ENCODE peak calls at places on chromosomes 7 and 10, in ten cellular contexts. One of them, this sample, is unnamed.
A peak's percentile ranks its signal among the peaks of the same experiment; 100 is the strongest.

GRCh38 chr7:6015917-6016652 is 7.0 kb downstream of the AIMP2 start:
- DNase-seq in HFFc6: peak; percentile 52
- DNase-seq in ovary: peak; percentile 73
- DNase-seq in mucosa of descending colon: no peak
- DNase-seq in spleen: no peak
- DNase-seq in sigmoid colon: peak; percentile 91
- DNase-seq in AG04449: peak; percentile 91
- DNase-seq in AG09309: peak; percentile 98
- DNase-seq in HFF-Myc: no peak
- DNase-seq in activated CD8-positive, alpha-beta T cell treated with anti-CD3 and anti-CD28 coated beads for 36 hours: peak; percentile 26
- DNase-seq in this sample: peak; percentile 99

GRCh38 chr7:26723140-26723539 is 141.2 kb downstream of the SKAP2 start:
- DNase-seq in AG09309: no peak
- DNase-seq in spleen: no peak
- DNase-seq in mucosa of descending colon: no peak
- DNase-seq in AG04449: no peak
- DNase-seq in HFF-Myc: no peak
- DNase-seq in HFFc6: no peak
- DNase-seq in sigmoid colon: no peak
- DNase-seq in ovary: no peak
- DNase-seq in activated CD8-positive, alpha-beta T cell treated with anti-CD3 and anti-CD28 coated beads for 36 hours: no peak
- DNase-seq in this sample: no peak

GRCh38 chr10:59971915-59972314 is 65.6 kb upstream of the CCDC6 start:
- DNase-seq in sigmoid colon: no peak
- DNase-seq in spleen: no peak
- DNase-seq in AG09309: no peak
- DNase-seq in activated CD8-positive, alpha-beta T cell treated with anti-CD3 and anti-CD28 coated beads for 36 hours: no peak
- DNase-seq in ovary: no peak
- DNase-seq in mucosa of descending colon: peak; percentile 75
- DNase-seq in HFFc6: no peak
- DNase-seq in AG04449: no peak
- DNase-seq in HFF-Myc: no peak
- DNase-seq in this sample: no peak

GRCh38 chr7:28661826-28662225 is 249.5 kb downstream of the CREB5 start:
- DNase-seq in sigmoid colon: no peak
- DNase-seq in ovary: no peak
- DNase-seq in AG04449: no peak
- DNase-seq in mucosa of descending colon: no peak
- DNase-seq in HFFc6: no peak
- DNase-seq in activated CD8-positive, alpha-beta T cell treated with anti-CD3 and anti-CD28 coated beads for 36 hours: no peak
- DNase-seq in HFF-Myc: no peak
- DNase-seq in AG09309: no peak
- DNase-seq in spleen: no peak
- DNase-seq in this sample: no peak

GRCh38 chr10:51169111-51169510 is 94.8 kb downstream of the PRKG1 start:
- DNase-seq in activated CD8-positive, alpha-beta T cell treated with anti-CD3 and anti-CD28 coated beads for 36 hours: no peak
- DNase-seq in spleen: no peak
- DNase-seq in HFFc6: no peak
- DNase-seq in mucosa of descending colon: no peak
- DNase-seq in HFF-Myc: no peak
- DNase-seq in AG04449: no peak
- DNase-seq in AG09309: no peak
- DNase-seq in ovary: no peak
- DNase-seq in sigmoid colon: no peak
- DNase-seq in this sample: no peak

GRCh38 chr7:87345962-87346371 is 503 bp downstream of the CROT start:
- DNase-seq in activated CD8-positive, alpha-beta T cell treated with anti-CD3 and anti-CD28 coated beads for 36 hours: no peak
- DNase-seq in HFF-Myc: no peak
- DNase-seq in AG09309: no peak
- DNase-seq in spleen: no peak
- DNase-seq in HFFc6: no peak
- DNase-seq in ovary: no peak
- DNase-seq in sigmoid colon: no peak
- DNase-seq in AG04449: no peak
- DNase-seq in mucosa of descending colon: no peak
- DNase-seq in this sample: no peak

GRCh38 chr7:73683056-73683915 is at the start of the genes BUD23 and DNAJC30:
- DNase-seq in AG04449: peak; percentile 69
- DNase-seq in activated CD8-positive, alpha-beta T cell treated with anti-CD3 and anti-CD28 coated beads for 36 hours: peak; percentile 99
- DNase-seq in HFF-Myc: peak; percentile 79
- DNase-seq in mucosa of descending colon: peak; percentile 99
- DNase-seq in ovary: peak; percentile 97
- DNase-seq in HFFc6: peak; percentile 93
- DNase-seq in AG09309: peak; percentile 75
- DNase-seq in sigmoid colon: peak; percentile 99
- DNase-seq in spleen: peak; percentile 99
- DNase-seq in this sample: peak; percentile 88

GRCh38 chr10:79139124-79139835 is 70.5 kb downstream of the ZMIZ1 start:
- DNase-seq in mucosa of descending colon: no peak
- DNase-seq in sigmoid colon: peak; percentile 89
- DNase-seq in spleen: no peak
- DNase-seq in HFFc6: peak; percentile 96
- DNase-seq in HFF-Myc: no peak
- DNase-seq in AG09309: peak; percentile 86
- DNase-seq in activated CD8-positive, alpha-beta T cell treated with anti-CD3 and anti-CD28 coated beads for 36 hours: no peak
- DNase-seq in ovary: peak; percentile 76
- DNase-seq in AG04449: peak; percentile 59
- DNase-seq in this sample: no peak

GRCh38 chr7:132472463-132473120 is 103.7 kb downstream of the PLXNA4 start:
- DNase-seq in HFFc6: peak; percentile 56
- DNase-seq in sigmoid colon: peak; percentile 82
- DNase-seq in ovary: peak; percentile 56
- DNase-seq in HFF-Myc: no peak
- DNase-seq in AG09309: peak; percentile 20
- DNase-seq in spleen: no peak
- DNase-seq in mucosa of descending colon: no peak
- DNase-seq in AG04449: peak; percentile 21
- DNase-seq in activated CD8-positive, alpha-beta T cell treated with anti-CD3 and anti-CD28 coated beads for 36 hours: no peak
- DNase-seq in this sample: no peak

GRCh38 chr7:94928168-94928707 is 20.8 kb downstream of the PPP1R9A start:
- DNase-seq in sigmoid colon: no peak
- DNase-seq in spleen: no peak
- DNase-seq in activated CD8-positive, alpha-beta T cell treated with anti-CD3 and anti-CD28 coated beads for 36 hours: no peak
- DNase-seq in mucosa of descending colon: no peak
- DNase-seq in AG04449: no peak
- DNase-seq in ovary: no peak
- DNase-seq in HFFc6: no peak
- DNase-seq in AG09309: no peak
- DNase-seq in HFF-Myc: no peak
- DNase-seq in this sample: no peak

GRCh38 chr10:16950686-16951681 is 133.8 kb upstream of the RSU1 start:
- DNase-seq in AG04449: no peak
- DNase-seq in HFF-Myc: no peak
- DNase-seq in sigmoid colon: no peak
- DNase-seq in activated CD8-positive, alpha-beta T cell treated with anti-CD3 and anti-CD28 coated beads for 36 hours: peak; percentile 44
- DNase-seq in AG09309: no peak
- DNase-seq in spleen: no peak
- DNase-seq in mucosa of descending colon: no peak
- DNase-seq in ovary: no peak
- DNase-seq in HFFc6: peak; percentile 70
- DNase-seq in this sample: no peak

GRCh38 chr7:106216517-106217088 is 68.2 kb downstream of the NAMPT start:
- DNase-seq in HFF-Myc: peak; percentile 89
- DNase-seq in HFFc6: peak; percentile 94
- DNase-seq in sigmoid colon: peak; percentile 78
- DNase-seq in mucosa of descending colon: peak; percentile 13
- DNase-seq in activated CD8-positive, alpha-beta T cell treated with anti-CD3 and anti-CD28 coated beads for 36 hours: no peak
- DNase-seq in AG09309: peak; percentile 82
- DNase-seq in AG04449: peak; percentile 83
- DNase-seq in spleen: no peak
- DNase-seq in ovary: no peak
- DNase-seq in this sample: peak; percentile 80

GRCh38 chr7:99504281-99504602 is 220 bp upstream of the ZKSCAN5 start:
- DNase-seq in sigmoid colon: no peak
- DNase-seq in HFFc6: no peak
- DNase-seq in activated CD8-positive, alpha-beta T cell treated with anti-CD3 and anti-CD28 coated beads for 36 hours: no peak
- DNase-seq in HFF-Myc: no peak
- DNase-seq in ovary: no peak
- DNase-seq in AG04449: no peak
- DNase-seq in mucosa of descending colon: no peak
- DNase-seq in AG09309: no peak
- DNase-seq in spleen: peak; percentile 99
- DNase-seq in this sample: no peak

GRCh38 chr10:74891048-74891447 is 64.6 kb downstream of the KAT6B start:
- DNase-seq in AG04449: no peak
- DNase-seq in HFF-Myc: no peak
- DNase-seq in AG09309: no peak
- DNase-seq in activated CD8-positive, alpha-beta T cell treated with anti-CD3 and anti-CD28 coated beads for 36 hours: no peak
- DNase-seq in ovary: no peak
- DNase-seq in HFFc6: no peak
- DNase-seq in mucosa of descending colon: no peak
- DNase-seq in sigmoid colon: no peak
- DNase-seq in spleen: no peak
- DNase-seq in this sample: no peak

GRCh38 chr10:42976353-42977031 is 100.4 kb upstream of the RET start:
- DNase-seq in sigmoid colon: no peak
- DNase-seq in HFFc6: no peak
- DNase-seq in spleen: peak; percentile 43
- DNase-seq in ovary: no peak
- DNase-seq in mucosa of descending colon: no peak
- DNase-seq in AG09309: no peak
- DNase-seq in AG04449: no peak
- DNase-seq in activated CD8-positive, alpha-beta T cell treated with anti-CD3 and anti-CD28 coated beads for 36 hours: no peak
- DNase-seq in HFF-Myc: no peak
- DNase-seq in this sample: no peak

GRCh38 chr7:14403587-14403986 is 414.1 kb upstream of the ETV1 start:
- DNase-seq in ovary: no peak
- DNase-seq in AG04449: no peak
- DNase-seq in HFFc6: no peak
- DNase-seq in AG09309: no peak
- DNase-seq in mucosa of descending colon: no peak
- DNase-seq in HFF-Myc: no peak
- DNase-seq in spleen: no peak
- DNase-seq in sigmoid colon: no peak
- DNase-seq in activated CD8-positive, alpha-beta T cell treated with anti-CD3 and anti-CD28 coated beads for 36 hours: no peak
- DNase-seq in this sample: no peak

GRCh38 chr10:3689871-3690510 is 95.0 kb downstream of the KLF6 start:
- DNase-seq in AG04449: no peak
- DNase-seq in sigmoid colon: no peak
- DNase-seq in AG09309: no peak
- DNase-seq in spleen: no peak
- DNase-seq in mucosa of descending colon: no peak
- DNase-seq in ovary: no peak
- DNase-seq in HFF-Myc: no peak
- DNase-seq in activated CD8-positive, alpha-beta T cell treated with anti-CD3 and anti-CD28 coated beads for 36 hours: peak; percentile 30
- DNase-seq in HFFc6: no peak
- DNase-seq in this sample: no peak

DNA sequence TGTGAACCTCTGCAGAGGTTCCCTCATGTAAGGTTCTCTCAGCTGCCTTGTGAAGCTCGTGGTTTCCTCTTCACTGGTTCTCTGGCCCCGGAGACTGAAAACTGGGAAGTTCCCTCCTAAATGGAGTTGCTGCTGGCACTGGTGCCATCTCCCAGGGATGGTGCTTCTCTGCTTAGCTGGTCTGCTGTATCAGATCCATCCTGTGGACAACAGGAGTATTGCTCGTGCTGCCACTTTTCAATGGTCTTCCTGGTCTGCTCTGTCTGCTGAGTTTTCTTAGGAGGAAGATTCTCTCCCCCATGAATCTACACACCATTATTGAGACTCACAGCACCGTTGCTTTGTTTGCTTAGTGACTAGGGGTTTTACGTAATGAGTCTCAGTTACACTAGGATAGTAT is 247.8 kb downstream of the OTUD1 start:
- DNase-seq in AG04449: no peak
- DNase-seq in activated CD8-positive, alpha-beta T cell treated with anti-CD3 and anti-CD28 coated beads for 36 hours: no peak
- DNase-seq in ovary: no peak
- DNase-seq in mucosa of descending colon: no peak
- DNase-seq in spleen: no peak
- DNase-seq in sigmoid colon: no peak
- DNase-seq in HFF-Myc: no peak
- DNase-seq in HFFc6: no peak
- DNase-seq in AG09309: no peak
- DNase-seq in this sample: no peak
- TF ChIP-seq CTCF in AG04449: no peak
- TF ChIP-seq CTCF in activated CD8-positive, alpha-beta T cell treated with anti-CD3 and anti-CD28 coated beads for 36 hours: no peak
- TF ChIP-seq CTCF in ovary: no peak
- TF ChIP-seq CTCF in mucosa of descending colon: no peak
- TF ChIP-seq CTCF in spleen: no peak
- TF ChIP-seq CTCF in sigmoid colon: no peak
- TF ChIP-seq CTCF in HFF-Myc: no peak
- TF ChIP-seq CTCF in HFFc6: no peak
- TF ChIP-seq CTCF in AG09309: no peak
- TF ChIP-seq CTCF in this sample: no peak

GRCh38 chr10:36191009-36191408 is 548.9 kb upstream of the FZD8 start:
- DNase-seq in spleen: no peak
- DNase-seq in activated CD8-positive, alpha-beta T cell treated with anti-CD3 and anti-CD28 coated beads for 36 hours: no peak
- DNase-seq in sigmoid colon: no peak
- DNase-seq in AG04449: no peak
- DNase-seq in ovary: no peak
- DNase-seq in HFFc6: no peak
- DNase-seq in HFF-Myc: no peak
- DNase-seq in mucosa of descending colon: no peak
- DNase-seq in AG09309: no peak
- DNase-seq in this sample: no peak
- TF ChIP-seq CTCF in spleen: no peak
- TF ChIP-seq CTCF in activated CD8-positive, alpha-beta T cell treated with anti-CD3 and anti-CD28 coated beads for 36 hours: no peak
- TF ChIP-seq CTCF in sigmoid colon: no peak
- TF ChIP-seq CTCF in AG04449: no peak
- TF ChIP-seq CTCF in ovary: no peak
- TF ChIP-seq CTCF in HFFc6: no peak
- TF ChIP-seq CTCF in HFF-Myc: no peak
- TF ChIP-seq CTCF in mucosa of descending colon: no peak
- TF ChIP-seq CTCF in AG09309: no peak
- TF ChIP-seq CTCF in this sample: no peak

GRCh38 chr10:86944031-86944419 is 13.4 kb downstream of the MMRN2 start:
- DNase-seq in AG09309: no peak
- DNase-seq in ovary: no peak
- DNase-seq in spleen: no peak
- DNase-seq in sigmoid colon: no peak
- DNase-seq in AG04449: no peak
- DNase-seq in activated CD8-positive, alpha-beta T cell treated with anti-CD3 and anti-CD28 coated beads for 36 hours: no peak
- DNase-seq in HFF-Myc: no peak
- DNase-seq in mucosa of descending colon: no peak
- DNase-seq in HFFc6: no peak
- DNase-seq in this sample: no peak
- TF ChIP-seq CTCF in AG09309: no peak
- TF ChIP-seq CTCF in ovary: no peak
- TF ChIP-seq CTCF in spleen: no peak
- TF ChIP-seq CTCF in sigmoid colon: no peak
- TF ChIP-seq CTCF in AG04449: no peak
- TF ChIP-seq CTCF in activated CD8-positive, alpha-beta T cell treated with anti-CD3 and anti-CD28 coated beads for 36 hours: no peak
- TF ChIP-seq CTCF in HFF-Myc: no peak
- TF ChIP-seq CTCF in mucosa of descending colon: no peak
- TF ChIP-seq CTCF in HFFc6: no peak
- TF ChIP-seq CTCF in this sample: no peak

DNA sequence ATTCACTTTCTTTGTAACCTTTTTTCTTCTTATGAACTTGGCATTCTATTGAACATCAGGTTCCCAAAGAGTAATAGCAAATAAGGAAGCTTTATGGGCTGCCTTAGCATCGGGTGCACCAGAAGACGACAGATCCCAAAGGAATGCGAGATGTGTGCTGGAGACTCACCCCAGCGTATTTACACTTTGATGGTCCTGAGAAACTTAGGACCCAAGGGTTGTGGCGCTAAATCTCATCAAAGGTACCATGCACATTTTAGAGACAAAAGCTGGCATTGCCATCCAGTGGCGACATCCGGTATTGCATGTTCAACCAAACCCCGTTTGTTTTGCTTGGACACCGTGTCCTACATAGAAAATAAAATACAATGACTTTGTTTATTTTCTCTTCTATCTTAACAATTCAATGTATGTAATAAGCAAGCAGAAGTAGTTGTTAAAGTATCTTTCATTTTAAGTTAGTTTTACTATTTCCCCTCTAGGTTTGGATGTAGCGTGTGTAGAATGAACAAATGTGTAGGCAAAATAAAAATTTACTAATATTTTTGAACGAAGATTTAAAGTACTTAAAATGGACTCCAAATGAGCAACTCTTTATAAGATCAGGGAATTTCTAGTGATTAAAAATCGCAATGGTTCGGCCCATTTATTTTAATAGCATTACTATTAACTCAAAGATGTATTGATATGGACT is 1154.8 kb downstream of the GATA3 start:
- DNase-seq in ovary: peak; percentile 39
- DNase-seq in sigmoid colon: peak; percentile 69
- DNase-seq in HFF-Myc: peak; percentile 53
- DNase-seq in activated CD8-positive, alpha-beta T cell treated with anti-CD3 and anti-CD28 coated beads for 36 hours: peak; percentile 86
- DNase-seq in HFFc6: peak; percentile 32
- DNase-seq in AG04449: no peak
- DNase-seq in AG09309: no peak
- DNase-seq in spleen: peak; percentile 74
- DNase-seq in mucosa of descending colon: peak; percentile 73
- DNase-seq in this sample: peak; percentile 15
- TF ChIP-seq CTCF in ovary: peak; percentile 29
- TF ChIP-seq CTCF in sigmoid colon: peak; percentile 90
- TF ChIP-seq CTCF in HFF-Myc: peak; percentile 78
- TF ChIP-seq CTCF in activated CD8-positive, alpha-beta T cell treated with anti-CD3 and anti-CD28 coated beads for 36 hours: peak; percentile 94
- TF ChIP-seq CTCF in HFFc6: peak; percentile 98
- TF ChIP-seq CTCF in AG04449: peak; percentile 82
- TF ChIP-seq CTCF in AG09309: peak; percentile 90
- TF ChIP-seq CTCF in spleen: peak; percentile 76
- TF ChIP-seq CTCF in mucosa of descending colon: peak; percentile 80
- TF ChIP-seq CTCF in this sample: peak; percentile 92